ENCODE peak calls at places on chromosomes 2 and 18, in nine cellular contexts. L is sciatic nerve; U is NCI-H446; T is memory B cell; S is pulmonary artery endothelial cell; K is M059J; X is trophoblast cell; W is HS-27A; E is naive thymus-derived CD8-positive, alpha-beta T cell. A is an unnamed sample.

GRCh38 chr2:42317486-42317885 is 43.5 kb downstream of the COX7A2L start:
- DNase-seq in W (no peak), X (no peak), U (no peak), K (no peak), E (no peak), T (no peak), L (no peak), S (no peak), A (no peak)

GRCh38 chr18:42459873-42460272 is 504.8 kb downstream of the PIK3C3 start:
- DNase-seq in L (no peak), W (no peak), E (no peak), K (no peak), T (no peak), X (no peak), U (no peak), S (no peak), A (no peak)

GRCh38 chr18:57748770-57749603 is 54.1 kb downstream of the ATP8B1 start:
- DNase-seq in K (peak), U (no peak), S (no peak), T (no peak), L (no peak), X (no peak), W (no peak), E (no peak), A (no peak)

GRCh38 chr18:56913970-56914369 is 232.9 kb upstream of the BOD1L2 start:
- DNase-seq in X (no peak), E (no peak), U (no peak), S (no peak), K (no peak), L (no peak), T (no peak), W (no peak), A (no peak)

GRCh38 chr2:86566158-86566827 is 3.0 kb upstream of the CHMP3 start:
- DNase-seq in E (no peak), K (no peak), S (no peak), U (peak), L (no peak), X (no peak), T (no peak), W (no peak), A (no peak)

GRCh38 chr2:9380702-9381628 is 42.4 kb downstream of the ITGB1BP1 start:
- DNase-seq in W (peak), U (peak), E (no peak), L (peak), T (no peak), S (peak), X (no peak), K (peak), A (no peak)

GRCh38 chr2:238498188-238498587 is 71.5 kb downstream of the ASB1 start:
- DNase-seq in T (no peak), W (no peak), U (no peak), E (no peak), L (no peak), S (no peak), X (no peak), K (no peak), A (no peak)

GRCh38 chr2:188193230-188193629 is 98.4 kb upstream of the GULP1 start:
- DNase-seq in K (peak), U (no peak), S (no peak), T (no peak), E (no peak), W (no peak), L (no peak), X (no peak), A (no peak)

GRCh38 chr2:205768341-205768740 is 86.0 kb downstream of the NRP2 start:
- DNase-seq in X (no peak), L (no peak), K (no peak), E (no peak), S (no peak), U (no peak), W (no peak), T (no peak), A (no peak)

GRCh38 chr2:178177066-178177679 is 17.1 kb upstream of the OSBPL6 start:
- DNase-seq in T (no peak), K (peak), X (no peak), U (no peak), S (no peak), E (no peak), L (no peak), W (no peak), A (no peak)

GRCh38 chr18:46481048-46481846 is 175.8 kb downstream of the LOXHD1 start:
- DNase-seq in U (peak), W (peak), E (peak), L (no peak), S (no peak), T (peak), X (no peak), K (peak), A (peak)

GRCh38 chr2:18073601-18074000 is 195.1 kb downstream of the KCNS3 start:
- DNase-seq in X (no peak), U (no peak), K (no peak), S (no peak), E (no peak), T (no peak), L (no peak), W (no peak), A (no peak)

GRCh38 chr2:186853871-186854435 is 5.0 kb upstream of the ZSWIM2 start:
- DNase-seq in K (no peak), S (peak), E (no peak), U (no peak), W (no peak), T (no peak), L (no peak), X (no peak), A (no peak)

GRCh38 chr18:35782926-35783325 is 189.6 kb upstream of the RMP24 start:
- DNase-seq in K (no peak), X (no peak), L (no peak), S (no peak), T (no peak), U (no peak), W (no peak), E (no peak), A (no peak)

GRCh38 chr2:1625281-1626001 is 118.9 kb downstream of the PXDN start:
- DNase-seq in E (no peak), K (peak), U (no peak), L (no peak), X (peak), S (peak), W (no peak), T (no peak), A (no peak)

GRCh38 chr2:97819769-97820168 is 106.4 kb downstream of the ZAP70 start:
- DNase-seq in K (no peak), L (no peak), U (no peak), E (no peak), W (no peak), T (no peak), S (no peak), X (no peak), A (no peak)

GRCh38 chr18:54392621-54393023 is 34.9 kb downstream of the C18orf54 start:
- DNase-seq in X (peak), K (peak), T (peak), U (peak), S (peak), E (no peak), L (no peak), W (peak), A (no peak)

GRCh38 chr2:236918513-236918912 is 167.2 kb upstream of the COPS8 start:
- DNase-seq in U (no peak), L (no peak), W (no peak), T (no peak), X (no peak), E (no peak), S (no peak), K (no peak), A (no peak)

GRCh38 chr2:133304344-133304743 is 263.9 kb downstream of the NCKAP5 start:
- DNase-seq in S (no peak), L (no peak), E (no peak), X (no peak), U (no peak), T (no peak), W (no peak), K (no peak), A (no peak)

GRCh38 chr2:226185613-226186211 is 613.9 kb downstream of the IRS1 start:
- DNase-seq in T (no peak), X (no peak), L (no peak), K (peak), U (no peak), W (peak), S (no peak), E (no peak), A (no peak)

GRCh38 chr2:219509780-219510511 is 4.3 kb upstream of the ASIC4 start:
- DNase-seq in E (peak), L (peak), K (peak), U (peak), T (no peak), S (peak), W (no peak), X (no peak), A (peak)

GRCh38 chr2:146602856-146603255 is 1242.0 kb upstream of the ACVR2A start:
- DNase-seq in T (no peak), U (no peak), S (no peak), X (no peak), W (no peak), K (no peak), L (no peak), E (no peak), A (no peak)

GRCh38 chr2:230054079-230054478 is 14.6 kb downstream of the SLC16A14 start:
- DNase-seq in S (no peak), W (no peak), T (no peak), X (no peak), E (no peak), L (no peak), K (peak), U (no peak), A (no peak)

GRCh38 chr2:235005603-235006259 is 53.9 kb downstream of the SH3BP4 start:
- DNase-seq in T (no peak), K (no peak), E (no peak), U (peak), L (no peak), W (no peak), S (no peak), X (no peak), A (peak)

GRCh38 chr2:72887836-72888437 is 729 bp downstream of the SPR start:
- DNase-seq in L (peak), E (no peak), S (peak), U (peak), X (peak), W (peak), T (peak), K (peak), A (peak)

GRCh38 chr2:127314193-127314988 is 20.4 kb upstream of the ERCC3 start:
- DNase-seq in E (no peak), K (no peak), L (no peak), W (no peak), S (no peak), U (no peak), X (no peak), T (no peak), A (no peak)

GRCh38 chr2:236862961-236863728 is 222.5 kb upstream of the COPS8 start:
- DNase-seq in K (peak), U (no peak), S (no peak), T (no peak), L (no peak), E (no peak), X (peak), W (no peak), A (no peak)

GRCh38 chr2:206232287-206233035 is 42.0 kb upstream of the ZDBF2 start:
- DNase-seq in K (no peak), S (no peak), W (no peak), X (no peak), E (no peak), U (no peak), L (no peak), T (no peak), A (no peak)

GRCh38 chr2:83915381-83915780 is 543.7 kb downstream of the SUCLG1 start:
- DNase-seq in E (no peak), W (no peak), X (no peak), K (no peak), L (no peak), U (no peak), T (no peak), S (no peak), A (no peak)

GRCh38 chr2:230418341-230419016 is 2.5 kb downstream of the SP100 start:
- DNase-seq in S (no peak), L (no peak), U (no peak), K (peak), E (no peak), X (no peak), T (no peak), W (no peak), A (no peak)